ENCODE peak calls at places on chromosomes 4 and X, in four cellular contexts. One of them, this sample, is unnamed.

GRCh38 chr4:68581382-68582338 is 5.5 kb upstream of the UGT2B17 start:
- DNase-seq in stimulated activated CD8-positive, alpha-beta memory T cell treated with anti-CD3 and anti-CD28 coated beads, Interleukin-7, amount 100 ng/mL, for 24 hours: no peak
- DNase-seq in nucleus accumbens: no peak
- DNase-seq in brain microvascular endothelial cell: no peak
- DNase-seq in this sample: no peak

GRCh38 chr4:168076989-168077725 is 15.2 kb upstream of the ANXA10 start:
- DNase-seq in stimulated activated CD8-positive, alpha-beta memory T cell treated with anti-CD3 and anti-CD28 coated beads, Interleukin-7, amount 100 ng/mL, for 24 hours: peak; percentile 4
- DNase-seq in brain microvascular endothelial cell: peak; percentile 81
- DNase-seq in nucleus accumbens: no peak
- DNase-seq in this sample: peak; percentile 39

GRCh38 chr4:7101692-7102515 is 34.0 kb upstream of the GRPEL1 start:
- DNase-seq in nucleus accumbens: peak; percentile 56
- DNase-seq in stimulated activated CD8-positive, alpha-beta memory T cell treated with anti-CD3 and anti-CD28 coated beads, Interleukin-7, amount 100 ng/mL, for 24 hours: peak; percentile 20
- DNase-seq in brain microvascular endothelial cell: peak; percentile 60
- DNase-seq in this sample: peak; percentile 16

GRCh38 chrX:40063555-40063954 is 34.2 kb downstream of the BCOR start:
- DNase-seq in brain microvascular endothelial cell: no peak
- DNase-seq in stimulated activated CD8-positive, alpha-beta memory T cell treated with anti-CD3 and anti-CD28 coated beads, Interleukin-7, amount 100 ng/mL, for 24 hours: no peak
- DNase-seq in nucleus accumbens: no peak
- DNase-seq in this sample: no peak

GRCh38 chr4:121740796-121741409 is 24.1 kb downstream of the SMIM43 start:
- DNase-seq in stimulated activated CD8-positive, alpha-beta memory T cell treated with anti-CD3 and anti-CD28 coated beads, Interleukin-7, amount 100 ng/mL, for 24 hours: no peak
- DNase-seq in brain microvascular endothelial cell: no peak
- DNase-seq in nucleus accumbens: no peak
- DNase-seq in this sample: no peak

GRCh38 chrX:1661048-1661921 is 46.4 kb downstream of the ASMT start:
- DNase-seq in nucleus accumbens: no peak
- DNase-seq in brain microvascular endothelial cell: no peak
- DNase-seq in stimulated activated CD8-positive, alpha-beta memory T cell treated with anti-CD3 and anti-CD28 coated beads, Interleukin-7, amount 100 ng/mL, for 24 hours: peak; percentile 85
- DNase-seq in this sample: no peak

GRCh38 chrX:31500920-31501319 is 429.1 kb upstream of the FTHL17 start:
- DNase-seq in stimulated activated CD8-positive, alpha-beta memory T cell treated with anti-CD3 and anti-CD28 coated beads, Interleukin-7, amount 100 ng/mL, for 24 hours: no peak
- DNase-seq in brain microvascular endothelial cell: peak; percentile 29
- DNase-seq in nucleus accumbens: no peak
- DNase-seq in this sample: no peak

GRCh38 chrX:45031830-45032229 is 158.8 kb downstream of the KDM6A start:
- DNase-seq in stimulated activated CD8-positive, alpha-beta memory T cell treated with anti-CD3 and anti-CD28 coated beads, Interleukin-7, amount 100 ng/mL, for 24 hours: no peak
- DNase-seq in brain microvascular endothelial cell: no peak
- DNase-seq in nucleus accumbens: no peak
- DNase-seq in this sample: no peak

GRCh38 chr4:105361021-105361420 is 112.8 kb downstream of the PPA2 start:
- DNase-seq in nucleus accumbens: no peak
- DNase-seq in brain microvascular endothelial cell: no peak
- DNase-seq in stimulated activated CD8-positive, alpha-beta memory T cell treated with anti-CD3 and anti-CD28 coated beads, Interleukin-7, amount 100 ng/mL, for 24 hours: no peak
- DNase-seq in this sample: no peak

GRCh38 chr4:80017125-80017854 is 55.7 kb downstream of the ANTXR2 start:
- DNase-seq in stimulated activated CD8-positive, alpha-beta memory T cell treated with anti-CD3 and anti-CD28 coated beads, Interleukin-7, amount 100 ng/mL, for 24 hours: no peak
- DNase-seq in brain microvascular endothelial cell: peak; percentile 76
- DNase-seq in nucleus accumbens: no peak
- DNase-seq in this sample: peak; percentile 55

GRCh38 chr4:133711817-133712216 is 489.8 kb downstream of the PABPC4L start:
- DNase-seq in brain microvascular endothelial cell: peak; percentile 2
- DNase-seq in stimulated activated CD8-positive, alpha-beta memory T cell treated with anti-CD3 and anti-CD28 coated beads, Interleukin-7, amount 100 ng/mL, for 24 hours: no peak
- DNase-seq in nucleus accumbens: no peak
- DNase-seq in this sample: no peak

GRCh38 chr4:169098054-169098896 is 88.2 kb upstream of the CBR4 start:
- DNase-seq in stimulated activated CD8-positive, alpha-beta memory T cell treated with anti-CD3 and anti-CD28 coated beads, Interleukin-7, amount 100 ng/mL, for 24 hours: no peak
- DNase-seq in nucleus accumbens: no peak
- DNase-seq in brain microvascular endothelial cell: peak; percentile 70
- DNase-seq in this sample: no peak

GRCh38 chrX:76148753-76149152 is 24.1 kb upstream of the PBDC1 start:
- DNase-seq in nucleus accumbens: no peak
- DNase-seq in stimulated activated CD8-positive, alpha-beta memory T cell treated with anti-CD3 and anti-CD28 coated beads, Interleukin-7, amount 100 ng/mL, for 24 hours: no peak
- DNase-seq in brain microvascular endothelial cell: peak; percentile 6
- DNase-seq in this sample: no peak

GRCh38 chr4:152112887-152113286 is 352.1 kb upstream of the GATB start:
- DNase-seq in nucleus accumbens: no peak
- DNase-seq in brain microvascular endothelial cell: no peak
- DNase-seq in stimulated activated CD8-positive, alpha-beta memory T cell treated with anti-CD3 and anti-CD28 coated beads, Interleukin-7, amount 100 ng/mL, for 24 hours: no peak
- DNase-seq in this sample: no peak

GRCh38 chr4:38688676-38689355 is 24.8 kb downstream of the KLF3 start:
- DNase-seq in stimulated activated CD8-positive, alpha-beta memory T cell treated with anti-CD3 and anti-CD28 coated beads, Interleukin-7, amount 100 ng/mL, for 24 hours: no peak
- DNase-seq in brain microvascular endothelial cell: peak; percentile 83
- DNase-seq in nucleus accumbens: no peak
- DNase-seq in this sample: no peak

GRCh38 chr4:121189811-121190210 is 25.7 kb upstream of the TNIP3 start:
- DNase-seq in brain microvascular endothelial cell: no peak
- DNase-seq in stimulated activated CD8-positive, alpha-beta memory T cell treated with anti-CD3 and anti-CD28 coated beads, Interleukin-7, amount 100 ng/mL, for 24 hours: no peak
- DNase-seq in nucleus accumbens: no peak
- DNase-seq in this sample: no peak

GRCh38 chr4:147163311-147163710 is 217.6 kb upstream of the TTC29 start:
- DNase-seq in stimulated activated CD8-positive, alpha-beta memory T cell treated with anti-CD3 and anti-CD28 coated beads, Interleukin-7, amount 100 ng/mL, for 24 hours: no peak
- DNase-seq in nucleus accumbens: no peak
- DNase-seq in brain microvascular endothelial cell: no peak
- DNase-seq in this sample: no peak

GRCh38 chrX:73922856-73923429 is 359.9 kb downstream of the CHIC1 start:
- DNase-seq in nucleus accumbens: no peak
- DNase-seq in stimulated activated CD8-positive, alpha-beta memory T cell treated with anti-CD3 and anti-CD28 coated beads, Interleukin-7, amount 100 ng/mL, for 24 hours: no peak
- DNase-seq in brain microvascular endothelial cell: no peak
- DNase-seq in this sample: no peak

GRCh38 chr4:116598980-116599789 is 486.2 kb downstream of the TRAM1L1 start:
- DNase-seq in brain microvascular endothelial cell: no peak
- DNase-seq in stimulated activated CD8-positive, alpha-beta memory T cell treated with anti-CD3 and anti-CD28 coated beads, Interleukin-7, amount 100 ng/mL, for 24 hours: no peak
- DNase-seq in nucleus accumbens: no peak
- DNase-seq in this sample: no peak

GRCh38 chrX:45842916-45843315 is 642.2 kb upstream of the DIPK2B start:
- DNase-seq in brain microvascular endothelial cell: no peak
- DNase-seq in nucleus accumbens: no peak
- DNase-seq in stimulated activated CD8-positive, alpha-beta memory T cell treated with anti-CD3 and anti-CD28 coated beads, Interleukin-7, amount 100 ng/mL, for 24 hours: no peak
- DNase-seq in this sample: no peak

GRCh38 chrX:78029663-78030062 is 60.2 kb upstream of the PGAM4 start:
- DNase-seq in stimulated activated CD8-positive, alpha-beta memory T cell treated with anti-CD3 and anti-CD28 coated beads, Interleukin-7, amount 100 ng/mL, for 24 hours: no peak
- DNase-seq in brain microvascular endothelial cell: peak; percentile 11
- DNase-seq in nucleus accumbens: no peak
- DNase-seq in this sample: peak; percentile 4

GRCh38 chrX:119735467-119735866 is 22.9 kb upstream of the SOWAHD start:
- DNase-seq in stimulated activated CD8-positive, alpha-beta memory T cell treated with anti-CD3 and anti-CD28 coated beads, Interleukin-7, amount 100 ng/mL, for 24 hours: no peak
- DNase-seq in nucleus accumbens: no peak
- DNase-seq in brain microvascular endothelial cell: no peak
- DNase-seq in this sample: no peak

This sample was measured in AG09309.